ENCODE peak calls at places on chromosome 22, in five cellular contexts. One of them, this sample, is unnamed.

GRCh38 chr22:50170453-50171318 is at the start of gene PANX2:
- DNase-seq in lung: no peak
- DNase-seq in vagina: no peak
- DNase-seq in AG09309: no peak
- DNase-seq in kidney epithelial cell: no peak
- DNase-seq in this sample: no peak

GRCh38 chr22:20615021-20615420 is 107.6 kb downstream of the MED15 start:
- DNase-seq in lung: no peak
- DNase-seq in vagina: no peak
- DNase-seq in AG09309: no peak
- DNase-seq in kidney epithelial cell: no peak
- DNase-seq in this sample: no peak

GRCh38 chr22:43012390-43012789 is 2.6 kb downstream of the PACSIN2 start:
- DNase-seq in lung: no peak
- DNase-seq in vagina: no peak
- DNase-seq in AG09309: no peak
- DNase-seq in kidney epithelial cell: no peak
- DNase-seq in this sample: no peak

GRCh38 chr22:50600541-50600940 is at the start of gene MAPK8IP2:
- DNase-seq in lung: no peak
- DNase-seq in vagina: no peak
- DNase-seq in AG09309: no peak
- DNase-seq in kidney epithelial cell: no peak
- DNase-seq in this sample: no peak

GRCh38 chr22:47552024-47552423 is 789.6 kb downstream of the TBC1D22A start:
- DNase-seq in lung: no peak
- DNase-seq in vagina: no peak
- DNase-seq in AG09309: no peak
- DNase-seq in kidney epithelial cell: no peak
- DNase-seq in this sample: no peak

GRCh38 chr22:48760481-48761238 is 1067.0 kb downstream of the BRD1 start:
- DNase-seq in lung: peak
- DNase-seq in vagina: peak
- DNase-seq in AG09309: no peak
- DNase-seq in kidney epithelial cell: no peak
- DNase-seq in this sample: no peak

GRCh38 chr22:17419348-17419747 is 50.1 kb downstream of the CECR2 start:
- DNase-seq in lung: no peak
- DNase-seq in vagina: no peak
- DNase-seq in AG09309: no peak
- DNase-seq in kidney epithelial cell: no peak
- DNase-seq in this sample: no peak

GRCh38 chr22:50184004-50184461 is 1.7 kb upstream of the TRABD start:
- DNase-seq in lung: peak
- DNase-seq in vagina: no peak
- DNase-seq in AG09309: no peak
- DNase-seq in kidney epithelial cell: no peak
- DNase-seq in this sample: no peak

GRCh38 chr22:30422481-30423295 is 2.9 kb upstream of the MTFP1 start:
- DNase-seq in lung: peak
- DNase-seq in vagina: peak
- DNase-seq in AG09309: peak
- DNase-seq in kidney epithelial cell: peak
- DNase-seq in this sample: no peak

GRCh38 chr22:21443735-21444421 is 23.3 kb upstream of the TMEM191C start:
- DNase-seq in lung: no peak
- DNase-seq in vagina: no peak
- DNase-seq in AG09309: no peak
- DNase-seq in kidney epithelial cell: no peak
- DNase-seq in this sample: no peak

GRCh38 chr22:48536691-48537591 is 1290.7 kb downstream of the BRD1 start:
- DNase-seq in lung: no peak
- DNase-seq in vagina: no peak
- DNase-seq in AG09309: no peak
- DNase-seq in kidney epithelial cell: no peak
- DNase-seq in this sample: no peak

DNA sequence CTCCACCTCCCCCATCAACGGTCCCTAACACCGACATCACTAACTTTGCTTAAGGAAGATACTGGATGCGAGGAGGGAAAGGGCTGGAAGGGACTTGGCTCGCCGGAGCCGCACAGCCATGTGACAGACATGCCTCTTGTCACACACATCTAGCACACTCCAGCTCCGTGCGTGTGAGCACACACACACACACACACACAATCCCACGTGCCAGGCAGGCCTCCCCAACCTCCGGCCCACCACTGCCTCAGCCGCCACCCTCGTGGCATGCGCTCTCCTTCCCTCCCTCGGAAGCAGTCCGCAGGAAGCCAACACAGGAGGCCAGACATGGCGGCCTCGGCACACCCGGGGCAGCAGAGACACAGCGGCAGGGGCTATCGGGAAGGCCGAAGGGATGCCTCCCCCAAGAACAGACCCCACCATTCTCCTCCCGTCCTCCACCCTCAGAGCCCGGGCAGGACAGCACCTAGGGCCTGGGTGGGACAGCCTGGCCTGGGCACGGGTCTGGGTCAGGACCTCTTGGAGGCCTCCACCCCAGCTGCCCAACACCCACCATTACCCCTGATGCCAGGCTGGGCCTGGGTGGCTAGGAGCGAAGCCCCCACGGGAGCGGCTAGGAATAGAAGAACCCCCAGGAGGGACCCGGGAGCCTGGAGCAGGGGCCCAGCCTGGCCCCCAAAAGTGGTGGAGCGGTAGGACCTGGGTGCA is 1.0 kb downstream of the MFNG start:
- DNase-seq in lung: no peak
- DNase-seq in vagina: no peak
- DNase-seq in AG09309: no peak
- DNase-seq in kidney epithelial cell: no peak
- DNase-seq in this sample: peak
- H3K4me3 ChIP-seq in lung: peak
- H3K4me3 ChIP-seq in vagina: peak
- H3K4me3 ChIP-seq in AG09309: no peak
- H3K4me3 ChIP-seq in kidney epithelial cell: no peak
- H3K4me3 ChIP-seq in this sample: peak

DNA sequence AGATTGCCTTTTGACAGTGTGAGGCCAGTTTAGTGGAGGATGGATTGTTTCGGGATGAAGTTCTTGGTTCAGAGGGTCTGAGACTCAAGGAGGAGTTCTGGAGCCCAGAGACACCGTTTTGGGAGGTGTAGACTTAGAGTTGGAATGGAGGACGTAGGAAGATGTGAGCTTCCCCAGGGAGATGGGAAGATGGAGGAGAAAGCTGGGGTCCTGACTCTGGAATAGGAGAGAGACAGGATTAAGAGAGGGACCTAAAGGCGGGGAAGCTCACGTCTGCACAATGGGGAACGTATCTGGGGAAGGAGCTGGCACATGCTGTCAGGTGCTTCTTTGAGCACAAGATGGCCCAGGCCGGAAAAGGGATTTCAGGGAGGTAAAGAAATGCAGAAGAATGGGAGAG is 71.3 kb upstream of the CLDN5 start:
- DNase-seq in lung: no peak
- DNase-seq in vagina: no peak
- DNase-seq in AG09309: no peak
- DNase-seq in kidney epithelial cell: no peak
- DNase-seq in this sample: no peak
- H3K4me3 ChIP-seq in lung: no peak
- H3K4me3 ChIP-seq in vagina: no peak
- H3K4me3 ChIP-seq in AG09309: no peak
- H3K4me3 ChIP-seq in kidney epithelial cell: no peak
- H3K4me3 ChIP-seq in this sample: no peak

DNA sequence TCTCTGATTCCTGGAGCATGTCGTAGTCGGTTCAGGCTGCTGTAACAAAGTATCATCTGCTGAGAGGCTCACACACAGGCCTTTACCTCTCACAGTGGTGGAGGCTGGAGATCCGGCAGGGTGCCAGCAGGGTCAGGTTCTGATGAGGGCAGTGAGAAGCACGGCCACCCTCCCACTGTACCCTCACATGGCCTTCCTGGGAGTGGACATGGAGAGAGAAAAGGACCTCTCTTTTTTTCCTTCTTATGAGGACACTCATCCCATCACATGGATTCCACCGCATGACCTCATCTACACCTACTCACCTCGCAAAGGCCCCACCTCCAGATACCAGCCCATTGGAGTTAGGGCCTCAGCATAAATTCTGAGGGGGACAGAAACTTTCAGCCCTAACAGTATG is 99.5 kb downstream of the BCR start:
- DNase-seq in lung: no peak
- DNase-seq in vagina: no peak
- DNase-seq in AG09309: no peak
- DNase-seq in kidney epithelial cell: no peak
- DNase-seq in this sample: no peak
- H3K4me3 ChIP-seq in lung: no peak
- H3K4me3 ChIP-seq in vagina: no peak
- H3K4me3 ChIP-seq in AG09309: no peak
- H3K4me3 ChIP-seq in kidney epithelial cell: no peak
- H3K4me3 ChIP-seq in this sample: no peak

DNA sequence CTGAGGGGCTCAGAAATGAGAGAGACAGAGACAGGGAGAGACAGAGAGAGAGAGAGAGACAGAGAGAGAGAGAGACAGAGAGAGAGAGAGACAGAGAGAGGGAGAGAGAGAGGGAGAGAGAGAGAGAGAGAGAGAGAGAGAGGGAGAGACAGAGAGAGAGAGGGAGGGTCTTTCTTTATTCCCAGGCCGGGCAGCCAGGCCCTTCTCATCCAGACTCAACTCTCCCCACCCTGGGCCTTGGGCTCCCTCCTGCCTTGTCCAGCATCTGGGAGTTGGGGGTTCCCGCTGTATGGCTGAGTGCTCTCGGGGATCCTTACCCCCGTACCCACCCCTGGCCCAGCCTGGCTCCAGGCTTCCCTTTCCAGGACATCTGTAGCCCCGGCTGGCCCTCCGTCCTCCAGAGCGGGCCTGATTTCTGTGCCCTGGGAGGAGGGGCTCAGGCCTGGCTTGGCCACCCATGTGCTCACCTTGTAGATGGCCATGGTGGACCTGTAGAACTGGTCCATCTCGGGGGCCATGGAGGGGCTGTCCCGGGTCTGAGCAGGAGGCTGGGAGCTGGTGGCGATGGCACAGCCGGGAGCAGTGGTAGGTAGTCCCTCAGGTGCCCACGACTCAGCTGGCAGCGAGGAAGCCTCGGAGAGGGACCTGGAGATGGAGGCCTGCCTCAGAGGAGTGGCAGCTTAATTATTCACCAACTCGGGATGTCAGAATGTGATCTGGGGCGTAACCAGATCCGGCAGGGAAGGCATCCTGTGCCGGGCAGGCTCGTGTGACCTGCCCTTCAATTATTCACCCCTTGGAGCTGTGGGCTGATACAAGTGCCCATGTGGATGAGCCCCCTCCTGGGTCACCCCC is at the start of gene BAIAP2L2:
- DNase-seq in lung: no peak
- DNase-seq in vagina: no peak
- DNase-seq in AG09309: no peak
- DNase-seq in kidney epithelial cell: peak
- DNase-seq in this sample: no peak
- H3K4me3 ChIP-seq in lung: no peak
- H3K4me3 ChIP-seq in vagina: no peak
- H3K4me3 ChIP-seq in AG09309: no peak
- H3K4me3 ChIP-seq in kidney epithelial cell: peak
- H3K4me3 ChIP-seq in this sample: no peak

GRCh38 chr22:44701187-44701586 is 817 bp upstream of the PRR5 start:
- DNase-seq in lung: no peak
- DNase-seq in vagina: no peak
- DNase-seq in AG09309: no peak
- DNase-seq in kidney epithelial cell: no peak
- DNase-seq in this sample: no peak
- H3K4me3 ChIP-seq in lung: no peak
- H3K4me3 ChIP-seq in vagina: no peak
- H3K4me3 ChIP-seq in AG09309: no peak
- H3K4me3 ChIP-seq in kidney epithelial cell: no peak
- H3K4me3 ChIP-seq in this sample: no peak

GRCh38 chr22:35834080-35834479 is 116.4 kb downstream of the APOL5 start:
- DNase-seq in lung: no peak
- DNase-seq in vagina: no peak
- DNase-seq in AG09309: no peak
- DNase-seq in kidney epithelial cell: no peak
- DNase-seq in this sample: no peak
- H3K4me3 ChIP-seq in lung: no peak
- H3K4me3 ChIP-seq in vagina: no peak
- H3K4me3 ChIP-seq in AG09309: no peak
- H3K4me3 ChIP-seq in kidney epithelial cell: no peak
- H3K4me3 ChIP-seq in this sample: no peak

DNA sequence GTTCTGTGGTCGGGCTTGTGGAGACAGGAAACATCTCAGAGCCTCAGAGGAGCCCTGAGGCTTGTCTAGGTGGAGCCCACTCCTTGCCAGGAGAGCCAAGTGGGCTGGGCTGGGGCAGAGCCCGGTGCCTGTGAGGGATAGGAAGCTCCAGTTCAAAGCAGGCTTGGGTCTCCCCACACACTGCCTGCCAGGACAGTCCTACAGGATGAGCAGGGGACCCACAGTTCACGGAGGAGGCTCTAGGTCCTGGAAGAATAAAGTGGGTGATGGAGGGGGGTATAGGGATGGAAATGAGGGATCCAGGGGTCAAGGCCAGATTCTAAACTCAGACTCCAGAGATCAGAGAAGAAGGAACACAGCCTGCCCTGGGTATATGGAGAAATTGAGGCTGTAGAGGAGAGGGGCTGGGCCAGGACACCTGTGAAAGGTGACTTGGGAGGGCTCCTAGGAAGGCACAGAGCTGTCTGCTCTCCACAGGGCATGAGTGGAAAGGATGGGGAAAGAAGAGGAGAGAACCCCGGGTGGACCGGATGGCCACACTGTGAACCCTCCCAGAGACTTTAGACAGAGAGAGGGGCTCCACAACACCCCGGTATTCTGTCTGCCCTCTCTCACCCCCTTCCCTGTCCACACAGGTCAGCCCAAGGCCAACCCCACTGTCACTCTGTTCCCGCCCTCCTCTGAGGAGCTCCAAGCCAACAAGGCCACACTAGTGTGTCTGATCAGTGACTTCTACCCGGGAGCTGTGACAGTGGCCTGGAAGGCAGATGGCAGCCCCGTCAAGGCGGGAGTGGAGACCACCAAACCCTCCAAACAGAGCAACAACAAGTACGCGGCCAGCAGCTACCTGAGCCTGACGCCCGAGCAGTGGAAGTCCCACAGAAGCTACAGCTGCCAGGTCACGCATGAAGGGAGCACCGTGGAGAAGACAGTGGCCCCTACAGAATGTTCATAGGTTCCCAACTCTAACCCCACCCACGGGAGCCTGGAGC is 7.4 kb downstream of the IGLL5 start:
- DNase-seq in lung: no peak
- DNase-seq in vagina: no peak
- DNase-seq in AG09309: no peak
- DNase-seq in kidney epithelial cell: no peak
- DNase-seq in this sample: peak
- H3K4me3 ChIP-seq in lung: no peak
- H3K4me3 ChIP-seq in vagina: no peak
- H3K4me3 ChIP-seq in AG09309: no peak
- H3K4me3 ChIP-seq in kidney epithelial cell: no peak
- H3K4me3 ChIP-seq in this sample: no peak

This sample was measured in Jurkat, Clone E6-1.